ENCODE peak calls at places on chromosomes 1 and 21, in seven cellular contexts. S is A673, O is COLO829, R is posterior cingulate gyrus, E is OCI-LY7, D is dorsolateral prefrontal cortex, Z is T47D. I is an unnamed sample.

GRCh38 chr1:76942549-76942948 is 75.3 kb downstream of the ST6GALNAC5 start:
- DNase-seq in S (no peak), O (no peak), R (no peak), E (no peak), D (no peak), Z (no peak), I (no peak)

GRCh38 chr1:156579472-156579871 is at the start of gene TTC24:
- DNase-seq in S (no peak), O (no peak), R (no peak), E (no peak), D (no peak), Z (no peak), I (no peak)

GRCh38 chr21:31108969-31109368 is 70.7 kb upstream of the KRTAP19-8 start:
- DNase-seq in S (peak), O (no peak), R (no peak), E (peak), D (no peak), Z (peak), I (peak)

GRCh38 chr1:8134546-8135235 is 108.6 kb upstream of the ERRFI1 start:
- DNase-seq in S (no peak), O (no peak), R (no peak), E (no peak), D (no peak), Z (no peak), I (no peak)

GRCh38 chr21:37700641-37701202 is 215.5 kb downstream of the KCNJ6 start:
- DNase-seq in S (peak), O (peak), R (peak), E (peak), D (no peak), Z (peak), I (peak)

GRCh38 chr21:32812035-32812434 is 40.5 kb upstream of the PAXBP1 start:
- DNase-seq in S (no peak), O (no peak), R (no peak), E (no peak), D (no peak), Z (no peak), I (no peak)

GRCh38 chr1:172373864-172374263 is 46.6 kb upstream of the C1orf105 start:
- DNase-seq in S (no peak), O (no peak), R (no peak), E (no peak), D (no peak), Z (no peak), I (no peak)

GRCh38 chr1:207393610-207394009 is 60.5 kb upstream of the CR2 start:
- DNase-seq in S (peak), O (peak), R (no peak), E (no peak), D (no peak), Z (peak), I (peak)

GRCh38 chr1:217272385-217272784 is 358.5 kb downstream of the GPATCH2 start:
- DNase-seq in S (no peak), O (no peak), R (no peak), E (no peak), D (no peak), Z (no peak), I (no peak)

GRCh38 chr1:235831148-235831547 is 35.6 kb downstream of the LYST start:
- DNase-seq in S (no peak), O (peak), R (peak), E (no peak), D (peak), Z (no peak), I (peak)

GRCh38 chr1:226664413-226665101 is 74.5 kb downstream of the ITPKB start:
- DNase-seq in S (no peak), O (no peak), R (no peak), E (no peak), D (no peak), Z (peak), I (no peak)

GRCh38 chr1:84959294-84959693 is 37.6 kb downstream of the MCOLN2 start:
- DNase-seq in S (no peak), O (no peak), R (no peak), E (no peak), D (no peak), Z (no peak), I (no peak)

GRCh38 chr1:112711672-112712071 is 3.5 kb downstream of the PPM1J start:
- DNase-seq in S (no peak), O (no peak), R (no peak), E (no peak), D (no peak), Z (no peak), I (no peak)

GRCh38 chr1:196309386-196309785 is 298.9 kb downstream of the KCNT2 start:
- DNase-seq in S (peak), O (peak), R (no peak), E (peak), D (no peak), Z (peak), I (peak)

GRCh38 chr1:160220301-160220700 is 15.1 kb downstream of the PEA15 start:
- DNase-seq in S (no peak), O (no peak), R (no peak), E (no peak), D (no peak), Z (no peak), I (no peak)

GRCh38 chr21:41410361-41410760 is 15.7 kb upstream of the MX1 start:
- DNase-seq in S (no peak), O (no peak), R (no peak), E (no peak), D (no peak), Z (no peak), I (no peak)

GRCh38 chr21:35367558-35367957 is 318.5 kb upstream of the RUNX1 start:
- DNase-seq in S (no peak), O (no peak), R (no peak), E (no peak), D (no peak), Z (no peak), I (peak)

GRCh38 chr1:87803395-87803794 is 474.7 kb downstream of the LMO4 start:
- DNase-seq in S (no peak), O (no peak), R (no peak), E (no peak), D (no peak), Z (no peak), I (no peak)